ENCODE peak calls at places on chromosomes 12 and 14, in seven cellular contexts. P is HCT116, U is fibroblast of lung, Y is hepatocyte, D is MM.1S, K is endothelial cell of umbilical vein, W is mammary epithelial cell. R is an unnamed sample.

GRCh38 chr12:6961695-6962284 is 8.7 kb downstream of the PHB2 start:
- DNase-seq in P (peak), U (peak), Y (peak), D (peak), K (peak), W (peak), R (peak)

GRCh38 chr12:59911516-59911915 is 315.7 kb downstream of the SLC16A7 start:
- DNase-seq in P (no peak), U (no peak), Y (no peak), D (no peak), K (no peak), W (no peak), R (no peak)

GRCh38 chr12:104204690-104205480 is 10.7 kb upstream of the TXNRD1 start:
- DNase-seq in P (no peak), U (no peak), Y (no peak), D (no peak), K (no peak), W (no peak), R (no peak)

GRCh38 chr14:61577506-61577931 is 117.8 kb upstream of the HIF1A start:
- DNase-seq in P (no peak), U (no peak), Y (no peak), D (no peak), K (no peak), W (no peak), R (no peak)

GRCh38 chr14:34027130-34027989 is 76.5 kb upstream of the EGLN3 start:
- DNase-seq in P (no peak), U (no peak), Y (no peak), D (no peak), K (no peak), W (no peak), R (no peak)

GRCh38 chr12:80332827-80333226 is 111.2 kb upstream of the PTPRQ start:
- DNase-seq in P (no peak), U (no peak), Y (no peak), D (no peak), K (no peak), W (no peak), R (no peak)

GRCh38 chr14:97253756-97254155 is 456.6 kb downstream of the VRK1 start:
- DNase-seq in P (no peak), U (no peak), Y (no peak), D (no peak), K (no peak), W (no peak), R (no peak)

GRCh38 chr12:2268478-2269286 is 215.9 kb downstream of the CACNA1C start:
- DNase-seq in P (no peak), U (peak), Y (peak), D (no peak), K (no peak), W (peak), R (no peak)

GRCh38 chr14:104795781-104796681 is 483 bp upstream of the AKT1 start:
- DNase-seq in P (no peak), U (no peak), Y (peak), D (peak), K (no peak), W (no peak), R (no peak)

GRCh38 chr14:91585856-91586255 is 75.7 kb upstream of the PPP4R3A start:
- DNase-seq in P (no peak), U (no peak), Y (no peak), D (peak), K (no peak), W (peak), R (no peak)

GRCh38 chr12:46915861-46916260 is 90.1 kb upstream of the SLC38A4 start:
- DNase-seq in P (no peak), U (peak), Y (no peak), D (no peak), K (no peak), W (no peak), R (no peak)

GRCh38 chr12:91355150-91356006 is 172.8 kb upstream of the DCN start:
- DNase-seq in P (peak), U (peak), Y (peak), D (peak), K (peak), W (peak), R (peak)

GRCh38 chr12:115337693-115338543 is 653.9 kb upstream of the TBX3 start:
- DNase-seq in P (peak), U (peak), Y (peak), D (no peak), K (peak), W (peak), R (no peak)

GRCh38 chr14:23441076-23441475 is 5.6 kb upstream of the MYH7 start:
- DNase-seq in P (no peak), U (no peak), Y (no peak), D (no peak), K (no peak), W (no peak), R (no peak)

GRCh38 chr12:101581190-101581589 is 13.6 kb upstream of the MYBPC1 start:
- DNase-seq in P (no peak), U (no peak), Y (no peak), D (no peak), K (no peak), W (no peak), R (peak)

GRCh38 chr12:101582937-101583336 is 11.8 kb upstream of the MYBPC1 start:
- DNase-seq in P (no peak), U (no peak), Y (no peak), D (no peak), K (no peak), W (no peak), R (no peak)
- TF ChIP-seq EZH2 in P (no peak), U (no peak), Y (no peak), D (no peak), K (no peak), W (no peak), R (no peak)

DNA sequence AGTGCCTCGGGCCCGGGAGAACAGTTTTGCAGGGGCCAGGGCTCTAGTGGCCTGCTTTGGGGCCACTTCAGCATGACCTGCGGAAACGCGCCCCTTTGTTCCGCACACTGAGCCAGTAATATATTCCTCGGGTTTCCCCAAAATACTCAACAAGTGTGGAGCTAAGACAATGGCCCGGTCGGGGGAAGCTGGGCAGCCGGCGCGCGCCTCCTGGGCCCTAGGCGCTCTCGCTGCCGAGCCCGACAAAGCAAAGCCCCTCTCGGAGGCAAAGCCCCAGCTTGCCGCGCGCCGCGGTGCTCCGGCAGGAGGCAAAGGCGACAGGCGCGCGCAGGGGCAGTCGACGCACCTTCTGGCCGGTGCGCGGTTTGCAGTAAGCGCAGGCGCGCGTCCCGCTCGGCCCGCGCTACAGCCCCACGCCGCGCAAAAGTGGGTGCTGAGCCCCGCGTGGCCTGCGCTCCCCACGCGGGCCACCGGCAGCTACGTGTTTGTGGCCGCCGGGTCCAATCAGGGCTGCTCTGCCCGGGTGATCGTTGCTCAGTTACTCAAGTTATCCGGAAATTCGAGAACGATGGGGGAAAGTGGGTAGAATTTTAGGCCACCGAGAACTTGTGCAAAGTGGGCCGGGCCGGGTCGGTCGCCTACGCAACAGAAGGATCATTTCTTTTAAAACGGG is 3.2 kb downstream of the RFX4 start:
- DNase-seq in P (no peak), U (no peak), Y (peak), D (no peak), K (no peak), W (peak), R (peak)
- TF ChIP-seq EZH2 in P (no peak), U (no peak), Y (peak), D (no peak), K (peak), W (no peak), R (peak)

GRCh38 chr12:49537231-49537708 is 1.6 kb upstream of the KCNH3 start:
- DNase-seq in P (no peak), U (no peak), Y (peak), D (no peak), K (no peak), W (no peak), R (no peak)

GRCh38 chr12:49535921-49536525 is 2.8 kb upstream of the KCNH3 start:
- DNase-seq in P (no peak), U (no peak), Y (no peak), D (no peak), K (no peak), W (peak), R (no peak)

GRCh38 chr12:49534806-49535278 is 4.0 kb upstream of the KCNH3 start:
- DNase-seq in P (no peak), U (no peak), Y (peak), D (no peak), K (no peak), W (no peak), R (no peak)

GRCh38 chr12:49537709-49538601 is 875 bp upstream of the KCNH3 start:
- DNase-seq in P (no peak), U (no peak), Y (peak), D (peak), K (no peak), W (no peak), R (peak)

GRCh38 chr12:49536526-49537195 is 2.2 kb upstream of the KCNH3 start:
- DNase-seq in P (no peak), U (no peak), Y (no peak), D (no peak), K (no peak), W (no peak), R (no peak)
- TF ChIP-seq EZH2 in P (no peak), U (no peak), Y (no peak), D (no peak), K (no peak), W (no peak), R (no peak)

GRCh38 chr14:79279645-79280399 is 931.5 kb downstream of the DIO2 start:
- DNase-seq in P (no peak), U (peak), Y (peak), D (no peak), K (no peak), W (peak), R (peak)

GRCh38 chr14:79281244-79282199 is 929.8 kb downstream of the DIO2 start:
- DNase-seq in P (no peak), U (no peak), Y (no peak), D (no peak), K (no peak), W (no peak), R (peak)

GRCh38 chr14:79278798-79279644 is 932.3 kb downstream of the DIO2 start:
- DNase-seq in P (no peak), U (peak), Y (peak), D (peak), K (peak), W (peak), R (peak)

GRCh38 chr14:79278286-79278797 is 933.0 kb downstream of the DIO2 start:
- DNase-seq in P (no peak), U (no peak), Y (no peak), D (no peak), K (no peak), W (no peak), R (no peak)

GRCh38 chr14:79280400-79280670 is 931.0 kb downstream of the DIO2 start:
- DNase-seq in P (no peak), U (no peak), Y (no peak), D (no peak), K (no peak), W (no peak), R (no peak)
- TF ChIP-seq EZH2 in P (no peak), U (no peak), Y (peak), D (no peak), K (no peak), W (no peak), R (no peak)

R was measured in neural progenitor cell.